ENCODE peak calls at places on chromosome 11, in nine cellular contexts. W is caudate nucleus, F is right lobe of liver, R is stomach, X is ascending aorta, B is A549, I is IMR-90, T is neural progenitor cell, K is brain microvascular endothelial cell. C is an unnamed sample.

GRCh38 chr11:119148855-119149370 is at the start of gene ABCG4:
- DNase-seq in X (no peak), R (peak; percentile 29), W (no peak), B (no peak), T (peak; percentile 73), F (no peak), K (no peak), I (no peak), C (no peak)

GRCh38 chr11:45853616-45854219 is 6.4 kb downstream of the CRY2 start:
- DNase-seq in B (no peak), T (no peak), R (no peak), F (peak; percentile 83), I (no peak), W (no peak), K (no peak), X (no peak), C (no peak)

GRCh38 chr11:34505874-34506273 is 7.7 kb downstream of the ELF5 start:
- DNase-seq in W (no peak), I (no peak), X (no peak), B (no peak), K (no peak), R (no peak), F (no peak), T (no peak), C (no peak)

GRCh38 chr11:17410606-17411379 is 22.3 kb upstream of the KCNJ11 start:
- DNase-seq in T (no peak), B (no peak), I (no peak), W (no peak), K (no peak), X (no peak), R (peak; percentile 93), F (peak; percentile 40), C (no peak)

GRCh38 chr11:134646561-134646960 is 234.5 kb upstream of the B3GAT1 start:
- DNase-seq in K (no peak), B (no peak), X (no peak), I (no peak), R (peak; percentile 8), W (no peak), F (no peak), T (no peak), C (no peak)

GRCh38 chr11:75305993-75306392 is 45.5 kb downstream of the ARRB1 start:
- DNase-seq in K (no peak), F (no peak), I (no peak), W (no peak), T (no peak), X (no peak), B (no peak), R (no peak), C (peak; percentile 31)

GRCh38 chr11:824292-824880 is 3.3 kb upstream of the CRACR2B start:
- DNase-seq in R (peak; percentile 78), B (no peak), K (no peak), T (no peak), I (no peak), F (no peak), W (no peak), X (no peak), C (no peak)

GRCh38 chr11:11985016-11985715 is 23.3 kb downstream of the DKK3 start:
- DNase-seq in I (peak; percentile 84), W (no peak), B (no peak), F (no peak), K (peak; percentile 64), R (peak; percentile 15), X (no peak), T (no peak), C (no peak)

GRCh38 chr11:77126861-77127673 is 979 bp upstream of the MYO7A start:
- DNase-seq in T (peak; percentile 76), I (peak; percentile 39), R (peak; percentile 60), W (no peak), F (peak; percentile 74), X (no peak), K (no peak), B (peak; percentile 36), C (peak; percentile 61)

GRCh38 chr11:93491941-93492340 is 51.2 kb downstream of the SMCO4 start:
- DNase-seq in K (no peak), X (no peak), R (no peak), T (no peak), W (no peak), F (no peak), B (no peak), I (no peak), C (no peak)

GRCh38 chr11:93489841-93490240 is 53.4 kb downstream of the SMCO4 start:
- DNase-seq in T (no peak), F (no peak), B (no peak), I (no peak), W (no peak), R (no peak), X (no peak), K (no peak), C (no peak)

GRCh38 chr11:93492464-93493251 is 50.5 kb downstream of the SMCO4 start:
- DNase-seq in X (no peak), I (no peak), W (no peak), R (no peak), T (no peak), K (no peak), B (no peak), F (no peak), C (no peak)

GRCh38 chr11:93493252-93493897 is 49.8 kb downstream of the SMCO4 start:
- DNase-seq in I (no peak), B (no peak), K (no peak), W (no peak), T (no peak), X (no peak), R (peak; percentile 46), F (peak; percentile 92), C (no peak)

GRCh38 chr11:93490996-93491618 is 52.1 kb downstream of the SMCO4 start:
- DNase-seq in F (no peak), X (no peak), I (no peak), T (no peak), K (no peak), B (no peak), R (no peak), W (no peak), C (no peak)
- H3K27ac ChIP-seq in F (peak overlapping the region; percentile 49), X (no peak overlapping the region), I (no peak overlapping the region), T (no peak overlapping the region), K (no peak overlapping the region), B (no peak overlapping the region), R (no peak overlapping the region), W (no peak overlapping the region), C (no peak overlapping the region)

GRCh38 chr11:96038046-96038445 is 114.1 kb upstream of the MTMR2 start:
- DNase-seq in F (no peak), X (no peak), B (no peak), T (no peak), R (no peak), I (no peak), K (no peak), W (no peak), C (no peak)
- H3K27ac ChIP-seq in F (no peak overlapping the region), X (no peak overlapping the region), B (no peak overlapping the region), T (no peak overlapping the region), R (no peak overlapping the region), I (no peak overlapping the region), K (no peak overlapping the region), W (no peak overlapping the region), C (no peak overlapping the region)

GRCh38 chr11:8809605-8810272 is 101.2 kb upstream of the AKIP1 start:
- DNase-seq in I (no peak), X (no peak), W (no peak), F (no peak), K (no peak), T (peak; percentile 51), B (no peak), R (no peak), C (no peak)

GRCh38 chr11:8807544-8808225 is 103.3 kb upstream of the AKIP1 start:
- DNase-seq in F (no peak), X (no peak), R (peak; percentile 46), B (no peak), T (no peak), W (no peak), K (no peak), I (peak; percentile 93), C (no peak)

GRCh38 chr11:8808226-8808585 is 102.8 kb upstream of the AKIP1 start:
- DNase-seq in I (no peak), B (no peak), R (no peak), W (no peak), F (no peak), T (no peak), K (no peak), X (no peak), C (no peak)

GRCh38 chr11:8810331-8811301 is 100.4 kb upstream of the AKIP1 start:
- DNase-seq in B (no peak), X (peak; percentile 47), T (peak; percentile 95), K (peak; percentile 71), F (peak; percentile 87), R (peak; percentile 84), I (peak; percentile 81), W (peak; percentile 64), C (peak; percentile 73)

DNA sequence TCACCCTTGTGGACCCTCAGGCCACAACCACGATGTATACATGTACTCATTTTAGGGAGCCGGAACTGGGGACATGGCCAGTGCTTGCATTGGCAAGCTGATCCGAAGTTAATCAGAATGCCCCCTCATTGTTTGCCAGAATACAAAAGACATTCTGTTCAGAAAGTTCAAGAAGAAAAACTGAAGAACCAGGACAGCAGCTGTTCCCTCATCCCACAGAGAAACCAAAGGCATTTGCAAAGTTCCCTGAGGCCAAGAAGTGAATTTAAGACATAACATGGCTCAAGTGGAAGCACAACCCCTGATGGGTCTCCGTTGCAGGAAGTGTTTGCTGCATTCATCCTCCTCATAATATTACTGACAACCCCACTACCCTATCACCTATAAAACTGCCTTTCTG is 101.8 kb upstream of the AKIP1 start:
- DNase-seq in X (no peak), F (no peak), W (no peak), I (no peak), B (no peak), K (no peak), T (no peak), R (no peak), C (no peak)
- H3K27ac ChIP-seq in X (peak overlapping the region; percentile 81), F (no peak overlapping the region), W (peak overlapping the region; percentile 37), I (peak overlapping the region; percentile 90), B (no peak overlapping the region), K (no peak overlapping the region), T (peak overlapping the region; percentile 49), R (peak overlapping the region; percentile 91), C (peak overlapping the region; percentile 16)

GRCh38 chr11:88623536-88623935 is 286.0 kb upstream of the CTSC start:
- DNase-seq in B (no peak), R (no peak), T (no peak), W (no peak), X (no peak), K (no peak), I (peak; percentile 14), F (no peak), C (no peak)
- H3K27ac ChIP-seq in B (no peak overlapping the region), R (no peak overlapping the region), T (no peak overlapping the region), W (no peak overlapping the region), X (no peak overlapping the region), K (no peak overlapping the region), I (no peak overlapping the region), F (no peak overlapping the region), C (no peak overlapping the region)

GRCh38 chr11:121282376-121282775 is 10.2 kb upstream of the SC5D start:
- DNase-seq in T (no peak), B (no peak), I (no peak), R (no peak), W (no peak), K (no peak), X (no peak), F (no peak), C (no peak)
- H3K27ac ChIP-seq in T (no peak overlapping the region), B (no peak overlapping the region), I (no peak overlapping the region), R (no peak overlapping the region), W (no peak overlapping the region), K (no peak overlapping the region), X (no peak overlapping the region), F (no peak overlapping the region), C (no peak overlapping the region)

GRCh38 chr11:3121416-3121815 is 43.7 kb downstream of the OSBPL5 start:
- DNase-seq in T (no peak), K (no peak), I (no peak), B (no peak), R (peak; percentile 20), X (no peak), W (no peak), F (peak; percentile 36), C (no peak)
- H3K27ac ChIP-seq in T (no peak overlapping the region), K (no peak overlapping the region), I (no peak overlapping the region), B (no peak overlapping the region), R (no peak overlapping the region), X (no peak overlapping the region), W (no peak overlapping the region), F (no peak overlapping the region), C (no peak overlapping the region)

C was measured in substantia nigra.